ENCODE peak calls at places on chromosomes 13 and 19, in eight cellular contexts. L, F, E, G, V, H, M and A are unnamed samples. For H3K4me1, the result is how much of the 10 kb centered on the place peaks cover.

GRCh38 chr19:46787331-46788100 is 878 bp downstream of the SLC1A5 start:
- DNase-seq in L (peak), F (peak), E (peak), G (peak), V (peak), H (peak), M (peak), A (no peak)

GRCh38 chr13:51626749-51627148 is 42.5 kb downstream of the WDFY2 start:
- DNase-seq in L (no peak), F (no peak), E (no peak), G (peak), V (no peak), H (no peak), M (no peak), A (no peak)

GRCh38 chr13:33307820-33308219 is 22.3 kb upstream of the STARD13 start:
- DNase-seq in L (no peak), F (no peak), E (no peak), G (no peak), V (no peak), H (no peak), M (no peak), A (no peak)

GRCh38 chr19:11478167-11479089 is 2.4 kb downstream of the ELAVL3 start:
- DNase-seq in L (no peak), F (no peak), E (no peak), G (no peak), V (no peak), H (no peak), M (no peak), A (no peak)

GRCh38 chr13:48942131-48942530 is 33.6 kb upstream of the FNDC3A start:
- DNase-seq in L (no peak), F (no peak), E (no peak), G (no peak), V (no peak), H (no peak), M (no peak), A (no peak)

GRCh38 chr13:34913040-34913439 is 29.0 kb upstream of the NBEA start:
- DNase-seq in L (peak), F (no peak), E (peak), G (no peak), V (no peak), H (no peak), M (no peak), A (no peak)

GRCh38 chr19:30522359-30522758 is 150.2 kb downstream of the ZNF536 start:
- DNase-seq in L (no peak), F (no peak), E (no peak), G (no peak), V (no peak), H (no peak), M (no peak), A (no peak)

GRCh38 chr13:68009546-68009945 is 779.4 kb upstream of the PCDH9 start:
- DNase-seq in L (no peak), F (no peak), E (no peak), G (no peak), V (no peak), H (no peak), M (no peak), A (no peak)

GRCh38 chr19:38228491-38229439 is 4.7 kb upstream of the DPF1 start:
- DNase-seq in L (no peak), F (no peak), E (no peak), G (peak), V (no peak), H (no peak), M (no peak), A (no peak)

GRCh38 chr13:100473493-100474044 is 115.0 kb downstream of the GGACT start:
- DNase-seq in L (no peak), F (no peak), E (peak), G (no peak), V (no peak), H (no peak), M (no peak), A (no peak)

GRCh38 chr13:82688400-82688999 is 1193.8 kb downstream of the SLITRK1 start:
- DNase-seq in L (no peak), F (no peak), E (no peak), G (no peak), V (peak), H (no peak), M (no peak), A (no peak)

GRCh38 chr13:31797154-31797775 is 57.9 kb downstream of the RXFP2 start:
- DNase-seq in L (peak), F (no peak), E (peak), G (no peak), V (no peak), H (no peak), M (no peak), A (no peak)

GRCh38 chr19:58562126-58563033 is 4.0 kb upstream of the UBE2M start:
- DNase-seq in L (peak), F (no peak), E (no peak), G (peak), V (no peak), H (no peak), M (no peak), A (no peak)

GRCh38 chr19:58561373-58562125 is 3.1 kb upstream of the UBE2M start:
- DNase-seq in L (peak), F (no peak), E (no peak), G (peak), V (no peak), H (no peak), M (no peak), A (no peak)

GRCh38 chr19:58559275-58560006 is 1.0 kb upstream of the UBE2M start:
- DNase-seq in L (peak), F (peak), E (peak), G (peak), V (no peak), H (peak), M (peak), A (no peak)

GRCh38 chr19:58560007-58560887 is 1.8 kb upstream of the UBE2M start:
- DNase-seq in L (peak), F (no peak), E (no peak), G (no peak), V (no peak), H (no peak), M (no peak), A (no peak)

DNA sequence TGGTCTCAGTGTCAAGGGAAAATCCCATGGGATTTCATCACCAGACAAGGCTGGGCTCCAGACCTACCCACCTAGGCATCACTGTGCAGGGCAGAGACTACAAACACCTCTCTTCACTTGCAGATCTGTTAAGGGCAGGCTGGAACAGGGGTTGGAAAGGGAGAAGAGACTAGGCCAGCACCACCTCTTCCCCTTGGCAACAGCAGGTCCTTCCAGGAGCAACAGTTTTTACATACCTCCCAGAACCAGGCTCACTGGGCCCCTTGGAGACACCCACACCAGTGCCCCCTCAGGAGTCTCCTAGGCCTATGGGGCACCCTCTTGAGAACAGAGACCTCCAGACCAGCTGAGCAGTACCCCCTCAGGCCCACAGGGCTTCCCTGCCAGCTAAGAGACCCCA is 2.5 kb upstream of the UBE2M start:
- DNase-seq in L (peak), F (no peak), E (no peak), G (no peak), V (no peak), H (no peak), M (no peak), A (no peak)
- H3K4me1 ChIP-seq in L (under half), F (half or more), E (under half), G (under half), V (under half), H (half or more), M (half or more), A (half or more)

GRCh38 chr13:20101467-20102316 is 59.2 kb downstream of the GJA3 start:
- DNase-seq in L (no peak), F (no peak), E (no peak), G (no peak), V (no peak), H (no peak), M (no peak), A (no peak)

GRCh38 chr13:20106751-20107150 is 54.1 kb downstream of the GJA3 start:
- DNase-seq in L (no peak), F (no peak), E (no peak), G (no peak), V (no peak), H (no peak), M (no peak), A (no peak)

GRCh38 chr13:20109037-20109436 is 51.8 kb downstream of the GJA3 start:
- DNase-seq in L (no peak), F (no peak), E (no peak), G (no peak), V (no peak), H (no peak), M (no peak), A (no peak)

GRCh38 chr13:20102776-20103175 is 58.1 kb downstream of the GJA3 start:
- DNase-seq in L (no peak), F (no peak), E (no peak), G (no peak), V (no peak), H (no peak), M (no peak), A (no peak)

DNA sequence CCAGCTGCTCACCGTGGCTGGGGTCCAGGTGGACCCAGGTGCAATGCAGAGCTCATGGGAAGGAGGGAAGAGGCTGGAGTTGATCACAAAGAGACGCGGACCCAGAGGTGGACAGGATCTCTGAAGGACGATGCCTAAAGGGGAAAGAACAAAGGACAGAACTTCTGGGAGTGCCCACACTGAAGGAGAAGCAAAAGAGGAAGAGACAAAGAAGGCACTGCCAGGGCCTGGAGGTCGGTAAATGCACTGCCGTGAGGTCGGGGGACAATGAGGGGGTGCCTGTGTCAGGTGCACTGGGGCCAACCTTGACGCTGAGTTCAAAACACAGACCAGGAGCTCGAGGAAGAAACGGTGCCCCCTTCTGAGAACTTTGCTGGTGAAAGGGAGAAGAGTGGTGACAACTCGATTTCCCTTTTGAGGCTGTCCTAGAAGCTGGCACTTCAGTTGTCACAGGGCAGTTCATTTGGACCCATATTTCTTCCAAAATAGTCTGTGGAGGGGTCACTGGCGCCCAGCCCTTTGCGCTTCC is 55.6 kb downstream of the GJA3 start:
- DNase-seq in L (no peak), F (no peak), E (no peak), G (no peak), V (no peak), H (no peak), M (no peak), A (no peak)
- H3K4me3 ChIP-seq in L (no peak), F (no peak), E (no peak), G (no peak), V (no peak), H (no peak), M (no peak), A (no peak)

DNA sequence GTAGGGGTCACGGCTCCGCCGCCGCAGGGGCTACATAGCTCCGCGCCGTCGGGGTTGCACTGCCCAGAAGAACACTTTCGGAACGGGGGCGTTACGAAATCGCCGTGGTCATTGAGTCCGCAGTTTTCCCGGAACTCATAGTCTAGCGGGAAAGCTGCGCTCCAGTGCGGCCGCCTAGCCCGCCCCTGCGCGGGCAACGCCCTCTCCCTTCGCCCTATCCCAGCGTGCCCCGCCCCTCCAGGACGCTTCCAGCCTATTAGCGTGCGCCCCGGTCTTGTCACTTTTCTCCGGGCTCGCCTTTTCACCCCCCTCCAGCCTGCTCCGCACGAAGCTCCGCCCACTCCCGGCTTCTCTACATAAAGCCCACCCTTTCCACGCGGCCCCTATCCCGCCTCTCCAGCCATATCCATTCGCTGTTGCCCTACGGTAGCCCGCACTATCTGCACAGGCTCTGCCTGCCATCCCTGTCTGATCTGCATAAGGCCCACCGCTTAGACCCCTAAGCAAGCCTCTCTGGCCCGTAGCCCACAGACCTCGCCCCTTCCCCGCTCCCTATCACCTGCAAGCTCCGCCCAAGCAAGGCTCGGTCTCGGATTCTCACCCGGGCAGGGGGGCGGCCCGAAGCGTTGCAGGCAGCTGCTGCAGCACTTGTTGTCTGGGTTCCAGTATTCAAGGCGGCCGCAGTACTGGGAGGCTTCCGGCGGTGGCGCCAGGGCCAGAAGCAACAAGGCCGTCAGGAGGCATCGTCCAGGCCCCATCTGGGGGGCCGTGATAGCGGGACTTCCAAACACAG is 1.6 kb downstream of the IGFLR1 start:
- DNase-seq in L (peak), F (peak), E (peak), G (peak), V (peak), H (peak), M (peak), A (peak)
- H3K4me1 ChIP-seq in L (under half), F (half or more), E (under half), G (under half), V (under half), H (under half), M (under half), A (under half)

GRCh38 chr19:49595819-49596404 is 4.9 kb downstream of the PRR12 start:
- DNase-seq in L (no peak), F (no peak), E (no peak), G (no peak), V (peak), H (no peak), M (no peak), A (no peak)
- H3K4me3 ChIP-seq in L (no peak), F (no peak), E (no peak), G (no peak), V (no peak), H (no peak), M (no peak), A (no peak)

GRCh38 chr19:16076958-16077611 is 790 bp downstream of the TPM4 start:
- DNase-seq in L (peak), F (no peak), E (no peak), G (peak), V (no peak), H (peak), M (peak), A (no peak)

GRCh38 chr19:16075430-16076153 is 703 bp upstream of the TPM4 start:
- DNase-seq in L (no peak), F (no peak), E (no peak), G (peak), V (no peak), H (no peak), M (peak), A (no peak)

GRCh38 chr19:16074488-16075365 is 1.6 kb upstream of the TPM4 start:
- DNase-seq in L (no peak), F (no peak), E (no peak), G (peak), V (no peak), H (no peak), M (peak), A (no peak)

GRCh38 chr19:16078311-16078758 is 2.0 kb downstream of the TPM4 start:
- DNase-seq in L (no peak), F (no peak), E (peak), G (peak), V (no peak), H (peak), M (peak), A (no peak)

GRCh38 chr19:16076154-16076957 is at the start of gene TPM4:
- DNase-seq in L (peak), F (peak), E (peak), G (peak), V (peak), H (peak), M (peak), A (peak)
- H3K4me1 ChIP-seq in L (under half), F (half or more), E (under half), G (under half), V (under half), H (half or more), M (half or more), A (under half)

GRCh38 chr19:5150331-5150901 is 181.5 kb downstream of the KDM4B start:
- DNase-seq in L (no peak), F (no peak), E (no peak), G (peak), V (no peak), H (no peak), M (no peak), A (no peak)

GRCh38 chr19:5152013-5152763 is 183.3 kb downstream of the KDM4B start:
- DNase-seq in L (no peak), F (no peak), E (no peak), G (no peak), V (no peak), H (no peak), M (peak), A (no peak)

GRCh38 chr19:5149930-5150329 is 181.0 kb downstream of the KDM4B start:
- DNase-seq in L (no peak), F (no peak), E (no peak), G (peak), V (no peak), H (no peak), M (no peak), A (no peak)

GRCh38 chr19:5149508-5149907 is 180.6 kb downstream of the KDM4B start:
- DNase-seq in L (no peak), F (no peak), E (no peak), G (no peak), V (no peak), H (no peak), M (peak), A (no peak)

GRCh38 chr19:5150902-5151741 is 182.2 kb downstream of the KDM4B start:
- DNase-seq in L (no peak), F (no peak), E (no peak), G (peak), V (no peak), H (no peak), M (peak), A (no peak)
- H3K4me3 ChIP-seq in L (no peak), F (no peak), E (no peak), G (no peak), V (no peak), H (no peak), M (no peak), A (no peak)

DNA sequence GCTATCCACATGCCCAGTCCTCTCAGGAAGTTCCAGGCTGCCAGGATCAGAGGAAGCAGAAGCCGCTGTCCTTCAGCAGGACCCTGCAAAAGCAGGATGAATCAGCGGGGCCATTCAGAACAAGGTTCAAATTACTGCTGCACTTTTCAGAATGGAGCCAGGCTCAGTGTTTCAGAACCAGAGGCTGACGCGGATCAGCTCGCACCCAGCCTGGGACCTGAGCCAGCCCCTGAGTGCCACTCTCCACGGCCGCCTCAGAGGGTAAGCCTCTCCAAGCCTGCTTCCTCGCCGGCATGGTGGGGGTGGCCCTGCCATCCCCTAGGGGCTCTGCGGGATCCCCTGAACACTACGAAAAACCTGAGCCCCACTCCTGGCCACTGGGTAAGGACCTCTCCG is 24.7 kb downstream of the RASA3 start:
- DNase-seq in L (no peak), F (no peak), E (no peak), G (peak), V (no peak), H (peak), M (peak), A (no peak)
- H3K4me1 ChIP-seq in L (under half), F (half or more), E (under half), G (under half), V (under half), H (under half), M (under half), A (under half)

DNA sequence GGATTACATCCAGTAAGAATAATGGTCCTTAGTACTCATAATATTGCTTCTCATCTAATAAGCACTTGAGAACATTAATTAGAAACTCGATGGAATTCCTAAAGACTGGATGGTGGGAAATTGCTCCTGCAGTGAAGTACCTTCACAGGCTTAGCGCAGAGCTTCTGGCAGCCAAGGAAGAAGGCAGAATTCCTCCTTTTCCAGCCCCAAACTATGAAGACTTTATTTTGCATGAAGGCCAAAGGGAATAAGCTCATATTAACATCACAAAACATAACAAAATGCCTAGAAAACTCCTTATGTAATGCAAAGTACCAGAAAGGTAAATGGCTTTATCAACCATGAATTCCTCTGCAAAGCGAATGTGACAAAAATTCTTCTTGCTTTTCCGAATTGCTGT is 336.1 kb downstream of the DNAJC15 start:
- DNase-seq in L (no peak), F (no peak), E (no peak), G (no peak), V (no peak), H (no peak), M (no peak), A (no peak)
- H3K4me3 ChIP-seq in L (no peak), F (no peak), E (no peak), G (no peak), V (no peak), H (no peak), M (no peak), A (no peak)

DNA sequence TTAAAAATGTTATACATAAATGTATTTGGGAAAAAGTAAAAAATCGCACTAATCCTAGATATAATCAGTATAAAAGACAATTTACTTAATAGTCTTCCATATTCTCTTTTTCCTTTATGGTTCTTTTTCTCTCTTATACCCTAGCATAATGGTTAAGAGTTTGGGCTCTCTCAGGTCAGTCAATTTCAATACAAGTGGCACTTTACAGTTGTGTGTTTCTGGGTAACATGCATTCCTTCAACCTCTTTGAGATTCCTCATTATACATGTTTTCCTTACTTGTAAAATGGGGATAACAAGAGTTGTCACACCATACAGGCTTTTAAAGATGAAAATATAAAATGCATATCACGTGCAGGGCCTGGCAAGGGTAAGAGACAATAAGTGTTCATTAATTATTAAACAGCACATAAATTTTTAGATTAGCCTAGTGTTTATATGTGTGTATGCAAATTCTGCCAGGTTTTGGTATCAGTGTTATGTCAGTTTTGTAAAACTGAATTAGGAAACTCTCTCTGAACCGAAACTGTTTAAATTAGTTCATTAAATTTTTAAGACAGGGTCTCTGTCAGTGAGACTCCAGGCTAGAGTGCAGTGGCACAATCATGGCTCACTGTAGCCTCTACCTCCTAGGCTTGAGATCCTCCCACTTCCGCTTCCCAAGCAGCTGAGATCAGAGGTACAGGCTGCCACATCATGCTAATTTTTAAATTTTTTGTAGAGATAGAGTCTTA is 49.8 kb downstream of the ELF1 start:
- DNase-seq in L (no peak), F (peak), E (no peak), G (no peak), V (no peak), H (no peak), M (no peak), A (no peak)
- H3K4me1 ChIP-seq in L (under half), F (half or more), E (under half), G (under half), V (under half), H (half or more), M (half or more), A (under half)